ENCODE peak calls at places on chromosomes 12 and 14, in six cellular contexts. E, K, M, G, T and F are unnamed samples.

GRCh38 chr14:100239200-100239839 is 376 bp downstream of the YY1 start:
- DNase-seq in E (no peak), K (no peak), M (no peak), G (no peak), T (peak; percentile 55), F (no peak)

GRCh38 chr12:48999371-49000131 is at the start of gene DDN:
- DNase-seq in E (peak; percentile 75), K (no peak), M (peak; percentile 72), G (peak; percentile 52), T (peak; percentile 56), F (no peak)

GRCh38 chr12:31929140-31929526 is 30.1 kb upstream of the RESF1 start:
- DNase-seq in E (no peak), K (no peak), M (no peak), G (no peak), T (no peak), F (no peak)

GRCh38 chr14:51225751-51226150 is 14.3 kb upstream of the TMX1 start:
- DNase-seq in E (no peak), K (no peak), M (no peak), G (peak; percentile 68), T (no peak), F (no peak)

GRCh38 chr14:100526632-100527031 is 60.6 kb downstream of the BEGAIN start:
- DNase-seq in E (no peak), K (no peak), M (no peak), G (peak; percentile 18), T (no peak), F (no peak)

GRCh38 chr14:61225304-61225703 is 55.8 kb downstream of the TMEM30B start:
- DNase-seq in E (no peak), K (no peak), M (no peak), G (no peak), T (no peak), F (no peak)

GRCh38 chr12:48907243-48907642 is 18.0 kb downstream of the FKBP11 start:
- DNase-seq in E (no peak), K (no peak), M (no peak), G (no peak), T (no peak), F (no peak)

GRCh38 chr12:124636138-124636968 is 68.9 kb upstream of the NCOR2 start:
- DNase-seq in E (peak; percentile 74), K (no peak), M (no peak), G (peak; percentile 46), T (peak; percentile 52), F (peak; percentile 72)

GRCh38 chr14:52551696-52552062 is 626 bp downstream of the TXNDC16 start:
- DNase-seq in E (peak; percentile 55), K (peak; percentile 17), M (no peak), G (peak; percentile 39), T (peak; percentile 7), F (no peak)

GRCh38 chr12:49674318-49674985 is 32.8 kb downstream of the FMNL3 start:
- DNase-seq in E (peak; percentile 65), K (no peak), M (no peak), G (peak; percentile 41), T (no peak), F (no peak)

GRCh38 chr14:75418779-75419768 is 8.7 kb upstream of the JDP2 start:
- DNase-seq in E (no peak), K (peak; percentile 33), M (peak; percentile 89), G (no peak), T (peak; percentile 34), F (peak; percentile 97)

GRCh38 chr12:65098364-65098763 is 22.7 kb downstream of the WIF1 start:
- DNase-seq in E (no peak), K (no peak), M (no peak), G (no peak), T (no peak), F (no peak)

GRCh38 chr14:89571502-89571901 is 154.5 kb upstream of the FOXN3 start:
- DNase-seq in E (no peak), K (no peak), M (no peak), G (no peak), T (no peak), F (no peak)

GRCh38 chr12:108324678-108325358 is 14.3 kb downstream of the CMKLR1 start:
- DNase-seq in E (no peak), K (no peak), M (no peak), G (no peak), T (no peak), F (no peak)

GRCh38 chr12:119669744-119670472 is 2.0 kb downstream of the PRKAB1 start:
- DNase-seq in E (no peak), K (no peak), M (no peak), G (no peak), T (no peak), F (no peak)

GRCh38 chr14:54683882-54684794 is 117.2 kb downstream of the SAMD4A start:
- DNase-seq in E (peak; percentile 76), K (no peak), M (peak; percentile 76), G (peak; percentile 80), T (peak; percentile 19), F (peak; percentile 79)

GRCh38 chr12:58803893-58804292 is 116.4 kb downstream of the LRIG3 start:
- DNase-seq in E (peak; percentile 87), K (no peak), M (no peak), G (peak; percentile 94), T (no peak), F (peak; percentile 31)

GRCh38 chr14:78202976-78203375 is 32.8 kb downstream of the NRXN3 start:
- DNase-seq in E (no peak), K (no peak), M (no peak), G (no peak), T (peak; percentile 12), F (peak; percentile 7)

DNA sequence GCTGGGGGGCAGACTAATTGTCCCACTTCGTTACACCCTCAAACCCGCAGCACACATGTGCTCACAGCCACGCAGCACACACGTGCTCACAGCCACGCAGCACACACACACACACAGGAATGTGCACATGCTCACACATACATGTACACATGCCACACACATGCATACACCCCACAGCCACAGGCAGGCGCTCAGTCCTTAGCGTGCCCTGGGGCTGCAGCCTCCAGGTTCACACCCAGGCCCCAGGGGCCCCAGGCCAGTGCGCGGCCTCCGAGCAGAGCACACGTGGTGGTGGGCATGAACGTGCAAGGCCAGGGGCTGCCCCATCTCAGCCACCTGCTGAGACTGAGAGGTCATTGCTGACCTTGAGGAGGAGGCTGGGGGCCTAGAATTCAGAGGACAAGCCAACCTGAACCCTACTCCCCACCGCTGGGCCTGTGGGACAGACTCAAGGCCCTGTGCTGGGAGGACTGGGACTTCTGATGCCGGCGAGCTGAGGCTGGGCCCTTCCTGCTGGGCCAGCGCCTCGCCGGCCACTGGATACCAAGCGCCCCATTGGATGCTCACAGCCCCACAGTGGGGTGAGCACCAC is 15.7 kb downstream of the TRMT61A start:
- DNase-seq in E (no peak), K (no peak), M (no peak), G (no peak), T (no peak), F (no peak)
- H3K23ac ChIP-seq in E (no peak overlapping the region), K (peak overlapping the region; percentile 85), M (no peak overlapping the region), G (no peak overlapping the region), T (no peak overlapping the region), F (no peak overlapping the region)

DNA sequence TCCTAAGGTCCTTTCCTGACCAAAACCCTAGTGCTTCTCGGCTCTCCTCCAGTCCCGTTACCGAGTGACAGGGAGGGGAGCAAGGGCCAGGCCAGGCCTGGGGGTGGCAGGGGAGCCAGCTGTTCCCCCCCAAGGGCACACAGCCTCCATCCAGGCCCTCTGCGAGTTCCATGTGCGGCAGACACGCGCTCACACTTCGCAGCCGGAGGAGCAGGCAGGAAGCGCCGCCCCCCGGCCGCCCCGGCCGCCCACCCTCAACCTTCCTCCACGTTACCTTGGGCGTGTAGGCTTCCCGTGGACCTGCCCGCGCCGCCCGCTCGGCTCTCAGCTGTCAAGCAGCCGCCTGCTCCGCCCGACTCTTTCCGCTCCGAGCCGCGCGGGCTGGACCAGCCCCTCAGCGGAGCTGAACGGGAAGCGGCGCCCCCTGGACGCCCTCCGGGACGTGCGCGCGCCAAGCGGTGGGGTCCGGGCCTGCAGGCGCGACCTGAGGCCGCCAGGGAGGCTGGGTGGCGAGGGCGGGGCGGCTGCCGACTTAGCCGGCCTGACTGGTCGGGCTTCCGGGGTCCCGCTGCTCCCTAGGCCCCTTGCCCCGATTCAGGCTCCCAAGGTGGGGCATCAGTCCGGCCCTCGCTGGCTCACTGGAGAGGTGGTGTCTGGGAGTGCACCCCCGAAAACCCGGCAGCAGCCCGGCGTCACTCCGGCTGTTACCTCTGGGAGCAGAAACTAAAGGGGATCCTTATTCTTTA is at the start of gene CRACR2A:
- DNase-seq in E (peak; percentile 62), K (peak; percentile 64), M (peak; percentile 88), G (peak; percentile 31), T (peak; percentile 49), F (peak; percentile 89)
- H3K4me3 ChIP-seq in E (peak within 1 kb of the TSS; percentile 82), K (peak within 1 kb of the TSS; percentile 58), M (peak within 1 kb of the TSS; percentile 54), G (peak within 1 kb of the TSS; percentile 13), T (no peak within 1 kb of the TSS), F (no peak within 1 kb of the TSS)

DNA sequence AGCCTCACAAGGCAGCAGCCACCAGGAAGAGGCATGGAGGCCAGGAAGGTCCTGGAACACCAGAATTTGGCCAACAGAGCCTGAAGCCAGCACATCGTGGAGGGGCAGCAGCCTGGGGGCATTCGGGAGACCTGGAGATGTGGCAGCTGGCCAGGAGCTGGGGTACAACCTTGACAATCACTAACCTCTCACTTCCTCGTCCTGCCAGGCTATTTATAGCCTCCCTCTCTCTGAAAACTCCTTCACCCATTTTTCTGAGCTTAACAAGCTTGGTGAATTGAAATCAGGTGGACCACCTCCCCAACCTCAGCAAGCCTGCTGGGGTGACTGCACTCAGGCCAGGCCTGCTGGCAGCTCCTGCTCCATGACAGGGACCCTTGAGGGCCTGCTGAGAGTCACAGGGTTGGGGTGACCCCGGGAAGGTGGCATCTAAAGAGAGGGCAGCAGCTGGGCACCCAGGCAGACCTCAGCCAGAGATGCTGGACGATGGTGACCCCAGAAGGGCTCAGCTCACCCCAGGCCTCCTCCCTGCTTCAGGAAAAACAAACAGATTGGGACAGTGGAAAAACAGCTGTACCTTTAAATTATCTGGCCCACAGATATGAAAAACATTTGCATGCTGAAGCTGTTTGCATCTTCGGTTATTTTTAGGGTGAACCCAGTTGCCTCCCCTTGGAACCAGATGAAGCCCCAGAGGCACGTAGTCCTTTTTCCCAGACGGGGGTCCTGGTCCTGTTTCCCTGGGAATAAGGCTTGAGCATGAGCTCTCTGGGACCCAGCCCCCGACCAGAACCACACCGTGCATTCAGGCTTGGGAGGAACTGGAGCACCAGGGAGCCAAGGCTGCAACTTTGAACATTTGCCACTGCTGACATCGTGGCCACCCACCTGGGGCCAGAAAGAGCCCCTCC is 67.0 kb downstream of the PITPNM2 start:
- DNase-seq in E (no peak), K (no peak), M (no peak), G (no peak), T (no peak), F (no peak)
- H3K23ac ChIP-seq in E (no peak overlapping the region), K (no peak overlapping the region), M (peak overlapping the region; percentile 22), G (no peak overlapping the region), T (no peak overlapping the region), F (no peak overlapping the region)

DNA sequence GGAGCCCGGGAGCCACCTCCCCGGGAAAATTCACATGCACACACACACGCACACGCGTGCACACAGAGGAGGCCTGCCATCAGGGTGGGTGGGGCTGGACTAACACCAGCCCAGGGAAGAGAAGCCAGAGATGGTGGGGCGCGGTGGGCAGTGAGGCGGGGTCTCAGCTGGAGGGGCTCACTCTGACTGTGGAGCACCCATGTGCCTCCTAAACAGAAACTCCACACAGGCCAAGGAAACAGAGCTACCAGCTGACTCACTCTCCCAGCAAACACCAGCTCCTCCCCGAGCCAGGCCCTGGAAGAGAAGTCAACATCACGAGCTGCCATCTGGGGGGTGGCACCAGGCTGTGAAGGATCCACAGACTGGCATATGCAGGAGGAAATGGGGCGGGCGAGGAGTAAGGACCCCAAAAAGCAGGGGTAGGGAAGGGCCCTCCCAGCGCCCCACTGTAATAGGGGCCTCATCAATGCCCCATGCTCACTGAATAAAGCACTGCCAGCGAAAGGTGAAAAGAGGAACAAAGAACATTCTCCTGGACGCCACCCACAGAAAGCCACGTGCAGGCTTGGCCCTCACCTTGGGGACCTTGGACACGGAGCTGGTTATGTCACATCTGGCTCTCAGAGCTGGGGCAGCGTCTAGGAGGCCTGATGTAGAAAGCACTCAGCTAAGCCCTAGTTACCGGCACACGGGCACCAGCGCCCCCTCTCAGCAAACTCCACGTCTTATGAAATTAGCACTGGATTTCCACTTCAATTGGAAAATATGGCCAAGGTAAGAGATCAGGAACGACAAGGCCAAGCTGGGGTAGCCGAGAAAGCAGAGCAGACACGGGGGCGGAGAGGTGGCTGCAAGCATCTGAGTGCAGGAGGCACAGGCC is 8.4 kb upstream of the INF2 start:
- DNase-seq in E (peak; percentile 91), K (no peak), M (no peak), G (peak; percentile 85), T (peak; percentile 59), F (peak; percentile 59)
- H3K4me3 ChIP-seq in E (peak overlapping the region; percentile 75), K (no peak overlapping the region), M (peak overlapping the region; percentile 51), G (no peak overlapping the region), T (no peak overlapping the region), F (no peak overlapping the region)